ENCODE peak calls at places on chromosomes 7 and 10, in seven cellular contexts. One of them, this sample, is unnamed.

GRCh38 chr7:5309146-5309545 is 26.4 kb downstream of the SLC29A4 start:
- DNase-seq in GM23248: no peak
- DNase-seq in GM23338: no peak
- DNase-seq in MM.1S: no peak
- DNase-seq in PC-3: no peak
- DNase-seq in neural progenitor cell: no peak
- DNase-seq in SK-N-SH: no peak
- DNase-seq in this sample: no peak

GRCh38 chr10:85601526-85601925 is 765.1 kb downstream of the GRID1 start:
- DNase-seq in GM23248: no peak
- DNase-seq in GM23338: no peak
- DNase-seq in MM.1S: no peak
- DNase-seq in PC-3: no peak
- DNase-seq in neural progenitor cell: no peak
- DNase-seq in SK-N-SH: no peak
- DNase-seq in this sample: no peak

GRCh38 chr10:86205761-86206145 is 160.8 kb downstream of the GRID1 start:
- DNase-seq in GM23248: no peak
- DNase-seq in GM23338: no peak
- DNase-seq in MM.1S: no peak
- DNase-seq in PC-3: no peak
- DNase-seq in neural progenitor cell: no peak
- DNase-seq in SK-N-SH: no peak
- DNase-seq in this sample: no peak

GRCh38 chr7:100691676-100692577 is 2.1 kb downstream of the GIGYF1 start:
- DNase-seq in GM23248: peak
- DNase-seq in GM23338: peak
- DNase-seq in MM.1S: peak
- DNase-seq in PC-3: peak
- DNase-seq in neural progenitor cell: peak
- DNase-seq in SK-N-SH: peak
- DNase-seq in this sample: peak

GRCh38 chr10:34190594-34190993 is 624.5 kb downstream of the PARD3 start:
- DNase-seq in GM23248: no peak
- DNase-seq in GM23338: peak
- DNase-seq in MM.1S: no peak
- DNase-seq in PC-3: no peak
- DNase-seq in neural progenitor cell: no peak
- DNase-seq in SK-N-SH: no peak
- DNase-seq in this sample: no peak

GRCh38 chr7:16961650-16962049 is 79.9 kb upstream of the AGR3 start:
- DNase-seq in GM23248: peak
- DNase-seq in GM23338: no peak
- DNase-seq in MM.1S: no peak
- DNase-seq in PC-3: no peak
- DNase-seq in neural progenitor cell: no peak
- DNase-seq in SK-N-SH: no peak
- DNase-seq in this sample: peak

GRCh38 chr10:16116404-16117304 is 256.3 kb upstream of the MINDY3 start:
- DNase-seq in GM23248: peak
- DNase-seq in GM23338: peak
- DNase-seq in MM.1S: peak
- DNase-seq in PC-3: peak
- DNase-seq in neural progenitor cell: peak
- DNase-seq in SK-N-SH: peak
- DNase-seq in this sample: peak

GRCh38 chr10:101580486-101581399 is 7.3 kb downstream of the POLL start:
- DNase-seq in GM23248: no peak
- DNase-seq in GM23338: no peak
- DNase-seq in MM.1S: peak
- DNase-seq in PC-3: no peak
- DNase-seq in neural progenitor cell: peak
- DNase-seq in SK-N-SH: no peak
- DNase-seq in this sample: no peak

GRCh38 chr7:1127001-1127400 is 33.0 kb downstream of the ZFAND2A start:
- DNase-seq in GM23248: no peak
- DNase-seq in GM23338: no peak
- DNase-seq in MM.1S: no peak
- DNase-seq in PC-3: no peak
- DNase-seq in neural progenitor cell: no peak
- DNase-seq in SK-N-SH: peak
- DNase-seq in this sample: no peak

GRCh38 chr7:106421181-106421762 is 136.5 kb upstream of the NAMPT start:
- DNase-seq in GM23248: peak
- DNase-seq in GM23338: no peak
- DNase-seq in MM.1S: no peak
- DNase-seq in PC-3: no peak
- DNase-seq in neural progenitor cell: no peak
- DNase-seq in SK-N-SH: no peak
- DNase-seq in this sample: peak

GRCh38 chr10:86944471-86944870 is 12.9 kb downstream of the MMRN2 start:
- DNase-seq in GM23248: peak
- DNase-seq in GM23338: no peak
- DNase-seq in MM.1S: no peak
- DNase-seq in PC-3: peak
- DNase-seq in neural progenitor cell: no peak
- DNase-seq in SK-N-SH: no peak
- DNase-seq in this sample: no peak

GRCh38 chr7:51321961-51322515 is 5.4 kb upstream of the COBL start:
- DNase-seq in GM23248: no peak
- DNase-seq in GM23338: peak
- DNase-seq in MM.1S: no peak
- DNase-seq in PC-3: no peak
- DNase-seq in neural progenitor cell: no peak
- DNase-seq in SK-N-SH: no peak
- DNase-seq in this sample: no peak

GRCh38 chr10:125407000-125407502 is 246.7 kb upstream of the CTBP2 start:
- DNase-seq in GM23248: peak
- DNase-seq in GM23338: no peak
- DNase-seq in MM.1S: no peak
- DNase-seq in PC-3: peak
- DNase-seq in neural progenitor cell: no peak
- DNase-seq in SK-N-SH: no peak
- DNase-seq in this sample: peak

GRCh38 chr10:35379226-35380137 is 43.2 kb downstream of the CCNY start:
- DNase-seq in GM23248: peak
- DNase-seq in GM23338: peak
- DNase-seq in MM.1S: no peak
- DNase-seq in PC-3: peak
- DNase-seq in neural progenitor cell: no peak
- DNase-seq in SK-N-SH: no peak
- DNase-seq in this sample: peak

GRCh38 chr10:81179324-81179723 is 641.6 kb downstream of the SH2D4B start:
- DNase-seq in GM23248: no peak
- DNase-seq in GM23338: peak
- DNase-seq in MM.1S: no peak
- DNase-seq in PC-3: no peak
- DNase-seq in neural progenitor cell: no peak
- DNase-seq in SK-N-SH: no peak
- DNase-seq in this sample: no peak

GRCh38 chr7:48041665-48041995 is 6.3 kb downstream of the C7orf57 start:
- DNase-seq in GM23248: peak
- DNase-seq in GM23338: no peak
- DNase-seq in MM.1S: no peak
- DNase-seq in PC-3: peak
- DNase-seq in neural progenitor cell: no peak
- DNase-seq in SK-N-SH: no peak
- DNase-seq in this sample: no peak

GRCh38 chr7:1348096-1348835 is 111.0 kb downstream of the MICALL2 start:
- DNase-seq in GM23248: no peak
- DNase-seq in GM23338: no peak
- DNase-seq in MM.1S: no peak
- DNase-seq in PC-3: no peak
- DNase-seq in neural progenitor cell: no peak
- DNase-seq in SK-N-SH: peak
- DNase-seq in this sample: no peak

GRCh38 chr10:5858811-5859210 is 30.9 kb downstream of the ANKRD16 start:
- DNase-seq in GM23248: no peak
- DNase-seq in GM23338: no peak
- DNase-seq in MM.1S: no peak
- DNase-seq in PC-3: no peak
- DNase-seq in neural progenitor cell: no peak
- DNase-seq in SK-N-SH: no peak
- DNase-seq in this sample: no peak

DNA sequence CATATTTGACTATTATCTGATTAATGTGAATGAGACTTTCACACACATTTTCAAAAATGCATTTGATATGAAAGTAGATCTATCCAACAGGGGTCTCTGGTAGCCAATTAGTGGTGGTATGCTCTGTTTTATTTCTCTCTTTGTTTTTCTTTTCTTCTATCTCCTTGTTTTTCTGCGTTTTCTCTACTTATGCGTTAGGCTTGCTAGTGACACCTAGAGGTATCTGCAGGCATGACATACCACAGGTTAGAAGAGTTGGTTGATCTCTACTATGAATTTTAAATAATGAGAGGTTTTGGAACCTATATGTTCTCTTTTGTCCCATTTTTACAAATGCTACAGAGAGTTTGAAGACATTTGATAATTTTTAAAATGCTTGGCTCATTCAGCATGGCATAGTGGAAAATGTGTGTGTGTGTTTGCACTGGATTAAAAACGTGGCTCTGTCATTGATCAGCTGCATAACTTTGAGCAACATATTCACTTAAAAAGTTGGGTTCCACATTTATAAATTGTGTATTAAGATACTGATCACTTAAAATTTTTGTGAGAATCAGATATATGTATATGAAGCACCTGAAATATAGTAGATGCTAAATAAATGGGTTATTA is 28.1 kb upstream of the PLXDC2 start:
- DNase-seq in GM23248: peak
- DNase-seq in GM23338: peak
- DNase-seq in MM.1S: peak
- DNase-seq in PC-3: peak
- DNase-seq in neural progenitor cell: peak
- DNase-seq in SK-N-SH: peak
- DNase-seq in this sample: peak
- TF ChIP-seq EZH2phosphoT487 in GM23248: no peak
- TF ChIP-seq EZH2phosphoT487 in GM23338: no peak
- TF ChIP-seq EZH2phosphoT487 in MM.1S: no peak
- TF ChIP-seq EZH2phosphoT487 in PC-3: no peak
- TF ChIP-seq EZH2phosphoT487 in neural progenitor cell: no peak
- TF ChIP-seq EZH2phosphoT487 in SK-N-SH: no peak
- TF ChIP-seq EZH2phosphoT487 in this sample: no peak

DNA sequence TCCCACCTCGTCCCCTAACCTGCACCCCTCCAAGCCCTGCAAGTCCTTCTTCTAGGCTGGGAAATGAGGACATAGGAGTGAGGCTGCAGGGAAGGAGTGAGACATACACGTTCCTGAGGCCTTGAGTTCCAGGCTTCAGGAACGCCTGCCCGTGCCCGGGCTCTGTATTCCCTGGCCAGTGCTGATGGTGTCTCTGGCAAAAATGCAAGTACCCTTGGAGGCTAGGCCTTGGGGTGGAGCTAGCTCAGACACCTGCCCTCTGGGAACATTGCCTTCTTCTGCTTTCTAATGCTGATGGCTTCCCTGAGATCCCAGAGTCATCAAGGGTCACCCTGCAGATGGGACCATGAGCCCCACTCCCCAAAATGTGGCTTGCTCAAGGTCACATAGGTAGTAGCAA is 76.0 kb downstream of the GRK5 start:
- DNase-seq in GM23248: no peak
- DNase-seq in GM23338: no peak
- DNase-seq in MM.1S: no peak
- DNase-seq in PC-3: no peak
- DNase-seq in neural progenitor cell: no peak
- DNase-seq in SK-N-SH: no peak
- DNase-seq in this sample: no peak
- H3K4me2 ChIP-seq in GM23248: no peak
- H3K4me2 ChIP-seq in GM23338: no peak
- H3K4me2 ChIP-seq in MM.1S: peak
- H3K4me2 ChIP-seq in PC-3: no peak
- H3K4me2 ChIP-seq in neural progenitor cell: no peak
- H3K4me2 ChIP-seq in SK-N-SH: no peak
- H3K4me2 ChIP-seq in this sample: no peak

GRCh38 chr7:118330373-118330772 is 105.9 kb downstream of the ANKRD7 start:
- DNase-seq in GM23248: no peak
- DNase-seq in GM23338: no peak
- DNase-seq in MM.1S: no peak
- DNase-seq in PC-3: no peak
- DNase-seq in neural progenitor cell: no peak
- DNase-seq in SK-N-SH: no peak
- DNase-seq in this sample: no peak

GRCh38 chr7:118325450-118325808 is 100.9 kb downstream of the ANKRD7 start:
- DNase-seq in GM23248: no peak
- DNase-seq in GM23338: no peak
- DNase-seq in MM.1S: no peak
- DNase-seq in PC-3: no peak
- DNase-seq in neural progenitor cell: no peak
- DNase-seq in SK-N-SH: no peak
- DNase-seq in this sample: no peak

GRCh38 chr7:118328505-118329211 is 104.2 kb downstream of the ANKRD7 start:
- DNase-seq in GM23248: no peak
- DNase-seq in GM23338: peak
- DNase-seq in MM.1S: no peak
- DNase-seq in PC-3: no peak
- DNase-seq in neural progenitor cell: no peak
- DNase-seq in SK-N-SH: no peak
- DNase-seq in this sample: no peak

GRCh38 chr7:118324790-118325449 is 100.4 kb downstream of the ANKRD7 start:
- DNase-seq in GM23248: no peak
- DNase-seq in GM23338: no peak
- DNase-seq in MM.1S: no peak
- DNase-seq in PC-3: no peak
- DNase-seq in neural progenitor cell: peak
- DNase-seq in SK-N-SH: no peak
- DNase-seq in this sample: no peak

GRCh38 chr7:118327179-118327578 is 102.7 kb downstream of the ANKRD7 start:
- DNase-seq in GM23248: no peak
- DNase-seq in GM23338: no peak
- DNase-seq in MM.1S: no peak
- DNase-seq in PC-3: no peak
- DNase-seq in neural progenitor cell: no peak
- DNase-seq in SK-N-SH: no peak
- DNase-seq in this sample: peak
- TF ChIP-seq EZH2phosphoT487 in GM23248: no peak
- TF ChIP-seq EZH2phosphoT487 in GM23338: no peak
- TF ChIP-seq EZH2phosphoT487 in MM.1S: no peak
- TF ChIP-seq EZH2phosphoT487 in PC-3: no peak
- TF ChIP-seq EZH2phosphoT487 in neural progenitor cell: no peak
- TF ChIP-seq EZH2phosphoT487 in SK-N-SH: no peak
- TF ChIP-seq EZH2phosphoT487 in this sample: no peak

DNA sequence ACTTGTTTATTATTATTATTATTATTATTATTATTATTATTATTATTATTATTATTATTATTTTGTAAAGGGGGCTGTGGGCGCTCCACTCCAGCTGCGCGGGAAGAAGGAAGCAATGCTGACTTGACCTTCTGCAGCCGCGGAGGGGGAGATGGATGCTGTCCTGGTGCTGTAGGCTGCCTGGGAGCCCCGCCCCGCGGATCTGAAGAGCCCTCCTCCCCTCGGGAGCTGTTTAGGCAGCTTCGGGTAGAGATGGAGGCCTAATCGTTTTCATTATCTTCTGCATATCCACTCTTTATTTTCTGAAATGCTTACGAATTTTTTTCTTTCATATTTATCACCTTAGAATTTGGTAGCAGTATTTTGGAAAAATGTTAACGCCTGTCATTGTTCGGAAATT is 101.2 kb upstream of the KLF6 start:
- DNase-seq in GM23248: peak
- DNase-seq in GM23338: peak
- DNase-seq in MM.1S: no peak
- DNase-seq in PC-3: no peak
- DNase-seq in neural progenitor cell: peak
- DNase-seq in SK-N-SH: peak
- DNase-seq in this sample: peak
- H3K4me2 ChIP-seq in GM23248: peak
- H3K4me2 ChIP-seq in GM23338: no peak
- H3K4me2 ChIP-seq in MM.1S: no peak
- H3K4me2 ChIP-seq in PC-3: no peak
- H3K4me2 ChIP-seq in neural progenitor cell: peak
- H3K4me2 ChIP-seq in SK-N-SH: peak
- H3K4me2 ChIP-seq in this sample: peak

This sample was measured in hepatocyte.